ENCODE peak calls at places on chromosomes 4 and X, in five cellular contexts. I is fibroblast of lung, P is lower lobe of right lung, F is brain microvascular endothelial cell, M is fibroblast of mammary gland. E is an unnamed sample.

GRCh38 chr4:74157116-74157742 is 689 bp upstream of the MTHFD2L start:
- DNase-seq in I (peak; percentile 54), P (no peak), F (peak; percentile 45), M (peak; percentile 70), E (peak; percentile 64)

GRCh38 chr4:173434226-173434625 is 35.3 kb upstream of the SCRG1 start:
- DNase-seq in I (no peak), P (no peak), F (no peak), M (no peak), E (no peak)

GRCh38 chr4:147709999-147710398 is 21.9 kb upstream of the ARHGAP10 start:
- DNase-seq in I (peak; percentile 73), P (no peak), F (peak; percentile 56), M (peak; percentile 82), E (peak; percentile 14)

GRCh38 chr4:168868044-168868855 is 141.8 kb downstream of the CBR4 start:
- DNase-seq in I (peak; percentile 78), P (no peak), F (peak; percentile 73), M (peak; percentile 89), E (peak; percentile 75)

GRCh38 chrX:100928660-100929613 is at the start of gene XKRX:
- DNase-seq in I (no peak), P (peak; percentile 75), F (no peak), M (peak; percentile 11), E (no peak)

GRCh38 chr4:38710053-38710452 is 46.1 kb downstream of the KLF3 start:
- DNase-seq in I (no peak), P (no peak), F (no peak), M (no peak), E (no peak)

GRCh38 chr4:140947507-140947906 is 185.8 kb downstream of the RNF150 start:
- DNase-seq in I (no peak), P (no peak), F (peak; percentile 72), M (peak; percentile 45), E (no peak)

GRCh38 chr4:78056265-78057129 is 626 bp upstream of the FRAS1 start:
- DNase-seq in I (peak; percentile 74), P (peak; percentile 63), F (peak; percentile 63), M (peak; percentile 79), E (peak; percentile 41)

GRCh38 chrX:73214366-73215094 is at the start of gene NAP1L2:
- DNase-seq in I (no peak), P (peak; percentile 36), F (no peak), M (peak; percentile 16), E (peak; percentile 0)

GRCh38 chr4:104491826-104492771 is 2.6 kb downstream of the CXXC4 start:
- DNase-seq in I (peak; percentile 8), P (no peak), F (no peak), M (no peak), E (no peak)

GRCh38 chr4:173752610-173753009 is 222.6 kb upstream of the HAND2 start:
- DNase-seq in I (no peak), P (no peak), F (no peak), M (peak; percentile 46), E (no peak)

GRCh38 chr4:182307746-182308145 is 64.5 kb downstream of the TENM3 start:
- DNase-seq in I (peak; percentile 90), P (no peak), F (peak; percentile 87), M (peak; percentile 94), E (peak; percentile 86)

GRCh38 chrX:120790552-120790951 is 85.1 kb downstream of the CT47B1 start:
- DNase-seq in I (no peak), P (no peak), F (no peak), M (no peak), E (no peak)
- TF ChIP-seq CTCF in I (no peak), P (no peak), F (no peak), M (no peak), E (no peak)

GRCh38 chr4:122534776-122535175 is 78.3 kb upstream of the IL2 start:
- DNase-seq in I (no peak), P (no peak), F (peak; percentile 56), M (no peak), E (no peak)
- H3K4me3 ChIP-seq in I (no peak overlapping the region), P (no peak overlapping the region), F (no peak overlapping the region), M (no peak overlapping the region), E (no peak overlapping the region)

GRCh38 chr4:154608555-154609252 is 3.8 kb downstream of the FGG start:
- DNase-seq in I (no peak), P (no peak), F (no peak), M (no peak), E (no peak)

GRCh38 chr4:154612472-154613414 is at the start of gene FGG:
- DNase-seq in I (no peak), P (no peak), F (no peak), M (no peak), E (no peak)

GRCh38 chr4:154606728-154607723 is 5.4 kb downstream of the FGG start:
- DNase-seq in I (no peak), P (no peak), F (no peak), M (no peak), E (no peak)

GRCh38 chr4:154611833-154612232 is 623 bp downstream of the FGG start:
- DNase-seq in I (no peak), P (no peak), F (no peak), M (no peak), E (no peak)

DNA sequence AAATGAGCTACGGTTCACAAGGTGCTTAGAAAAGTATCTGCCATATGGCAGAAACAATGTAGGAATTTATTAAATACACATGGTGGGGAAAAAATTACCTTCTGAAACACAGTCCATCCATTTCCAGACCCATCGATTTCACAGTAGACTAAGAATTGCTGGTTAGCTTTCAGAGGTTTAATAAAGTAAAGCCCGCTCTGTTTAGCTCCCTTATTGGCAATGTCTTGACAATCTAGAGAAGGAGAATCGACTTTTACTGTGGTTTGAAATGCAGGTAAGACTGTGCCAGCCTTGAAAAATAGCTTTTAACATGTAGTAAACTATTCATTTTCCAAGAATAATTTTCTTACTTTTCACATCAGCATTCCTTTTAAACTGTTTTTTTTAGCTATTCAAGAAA is 2.9 kb downstream of the FGG start:
- DNase-seq in I (no peak), P (no peak), F (no peak), M (no peak), E (no peak)
- TF ChIP-seq CTCF in I (no peak), P (no peak), F (no peak), M (no peak), E (no peak)

GRCh38 chrX:102654696-102655095 is 3.4 kb downstream of the GPRASP1 start:
- DNase-seq in I (no peak), P (no peak), F (no peak), M (no peak), E (no peak)

GRCh38 chrX:102651968-102652744 is 873 bp downstream of the GPRASP1 start:
- DNase-seq in I (peak; percentile 50), P (no peak), F (peak; percentile 33), M (peak; percentile 42), E (peak; percentile 50)

GRCh38 chrX:102650903-102651241 is 411 bp upstream of the GPRASP1 start:
- DNase-seq in I (no peak), P (no peak), F (no peak), M (peak; percentile 4), E (no peak)

GRCh38 chrX:102651242-102651967 is at the start of gene GPRASP1:
- DNase-seq in I (peak; percentile 46), P (peak; percentile 57), F (peak; percentile 2), M (peak; percentile 26), E (peak; percentile 13)
- H3K4me3 ChIP-seq in I (peak within 1 kb of the TSS; percentile 50), P (peak within 1 kb of the TSS; percentile 61), F (peak within 1 kb of the TSS; percentile 54), M (peak within 1 kb of the TSS; percentile 52), E (peak within 1 kb of the TSS; percentile 64)

GRCh38 chr4:155674669-155675071 is 8.0 kb downstream of the GUCY1A1 start:
- DNase-seq in I (no peak), P (no peak), F (no peak), M (no peak), E (no peak)

GRCh38 chr4:155672342-155672741 is 5.7 kb downstream of the GUCY1A1 start:
- DNase-seq in I (no peak), P (no peak), F (no peak), M (no peak), E (no peak)

GRCh38 chr4:155675709-155676429 is 9.2 kb downstream of the GUCY1A1 start:
- DNase-seq in I (no peak), P (no peak), F (no peak), M (no peak), E (peak; percentile 69)

GRCh38 chr4:155676430-155676825 is 9.8 kb downstream of the GUCY1A1 start:
- DNase-seq in I (no peak), P (no peak), F (no peak), M (no peak), E (peak; percentile 63)

GRCh38 chr4:155673453-155673979 is 6.9 kb downstream of the GUCY1A1 start:
- DNase-seq in I (no peak), P (no peak), F (no peak), M (no peak), E (no peak)
- TF ChIP-seq CTCF in I (no peak), P (no peak), F (no peak), M (no peak), E (no peak)

GRCh38 chrX:96909291-96909690 is 25.6 kb downstream of the RPA4 start:
- DNase-seq in I (peak; percentile 40), P (no peak), F (no peak), M (peak; percentile 67), E (no peak)
- H3K4me3 ChIP-seq in I (no peak overlapping the region), P (no peak overlapping the region), F (no peak overlapping the region), M (no peak overlapping the region), E (no peak overlapping the region)

DNA sequence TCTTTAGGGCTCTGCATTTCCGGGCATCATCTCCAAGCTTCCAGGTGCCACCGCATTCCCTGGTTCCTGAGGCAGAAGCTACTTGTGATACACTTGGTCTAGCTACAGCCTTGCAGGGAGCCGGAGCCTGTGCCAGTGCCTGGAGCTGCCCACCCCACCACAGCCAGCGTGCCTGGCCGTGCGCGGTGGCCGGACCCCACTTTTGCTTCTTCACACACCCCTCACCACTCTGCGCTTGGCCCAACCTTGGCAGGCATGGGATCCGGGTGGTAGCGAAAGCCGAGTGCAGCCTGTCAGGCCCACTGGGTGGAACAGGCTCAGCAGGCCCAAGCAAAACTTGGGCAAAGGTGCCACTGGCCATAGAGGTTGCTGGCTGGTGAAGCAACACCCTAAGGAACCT is 823.7 kb downstream of the GLUD2 start:
- DNase-seq in I (no peak), P (no peak), F (no peak), M (no peak), E (no peak)
- TF ChIP-seq CTCF in I (no peak), P (no peak), F (no peak), M (no peak), E (no peak)

GRCh38 chr4:109701566-109702399 is 1.5 kb downstream of the CASP6 start:
- DNase-seq in I (peak; percentile 7), P (no peak), F (no peak), M (no peak), E (no peak)
- H3K4me3 ChIP-seq in I (peak overlapping the region; percentile 73), P (peak overlapping the region; percentile 77), F (peak overlapping the region; percentile 90), M (peak overlapping the region; percentile 78), E (peak overlapping the region; percentile 84)

E was measured in fibroblast of villous mesenchyme.